ENCODE peak calls at places on chromosomes 5 and 9, in six cellular contexts. One of them, this sample, is unnamed.

GRCh38 chr5:116492776-116493175 is 81.8 kb downstream of the SEMA6A start:
- DNase-seq in A549: no peak
- DNase-seq in effector memory CD8-positive, alpha-beta T cell: no peak
- DNase-seq in anterior cingulate cortex: no peak
- DNase-seq in GM03348: no peak
- DNase-seq in cardiac muscle cell: no peak
- DNase-seq in this sample: no peak

GRCh38 chr5:14775857-14776256 is 95.7 kb downstream of the ANKH start:
- DNase-seq in GM03348: peak
- DNase-seq in anterior cingulate cortex: no peak
- DNase-seq in effector memory CD8-positive, alpha-beta T cell: no peak
- DNase-seq in cardiac muscle cell: peak
- DNase-seq in A549: peak
- DNase-seq in this sample: peak

GRCh38 chr5:100623719-100624118 is 88.5 kb downstream of the FAM174A start:
- DNase-seq in effector memory CD8-positive, alpha-beta T cell: no peak
- DNase-seq in A549: peak
- DNase-seq in GM03348: peak
- DNase-seq in anterior cingulate cortex: no peak
- DNase-seq in cardiac muscle cell: peak
- DNase-seq in this sample: peak

GRCh38 chr5:149550267-149550582 is 1.0 kb downstream of the CSNK1A1 start:
- DNase-seq in cardiac muscle cell: peak
- DNase-seq in A549: no peak
- DNase-seq in GM03348: peak
- DNase-seq in anterior cingulate cortex: no peak
- DNase-seq in effector memory CD8-positive, alpha-beta T cell: no peak
- DNase-seq in this sample: peak

GRCh38 chr9:85501474-85501873 is 240.3 kb downstream of the AGTPBP1 start:
- DNase-seq in anterior cingulate cortex: no peak
- DNase-seq in effector memory CD8-positive, alpha-beta T cell: no peak
- DNase-seq in A549: no peak
- DNase-seq in cardiac muscle cell: no peak
- DNase-seq in GM03348: no peak
- DNase-seq in this sample: no peak

GRCh38 chr5:1874820-1875219 is 7.9 kb downstream of the IRX4 start:
- DNase-seq in GM03348: no peak
- DNase-seq in effector memory CD8-positive, alpha-beta T cell: no peak
- DNase-seq in cardiac muscle cell: no peak
- DNase-seq in anterior cingulate cortex: no peak
- DNase-seq in A549: no peak
- DNase-seq in this sample: no peak

GRCh38 chr5:53362521-53362941 is 117.9 kb upstream of the FST start:
- DNase-seq in anterior cingulate cortex: no peak
- DNase-seq in GM03348: peak
- DNase-seq in cardiac muscle cell: peak
- DNase-seq in effector memory CD8-positive, alpha-beta T cell: no peak
- DNase-seq in A549: peak
- DNase-seq in this sample: peak

GRCh38 chr5:55226027-55226933 is 835 bp downstream of the MCIDAS start:
- DNase-seq in cardiac muscle cell: peak
- DNase-seq in anterior cingulate cortex: no peak
- DNase-seq in effector memory CD8-positive, alpha-beta T cell: no peak
- DNase-seq in GM03348: peak
- DNase-seq in A549: peak
- DNase-seq in this sample: no peak

GRCh38 chr5:109900911-109901627 is 211.3 kb downstream of the MAN2A1 start:
- DNase-seq in cardiac muscle cell: no peak
- DNase-seq in anterior cingulate cortex: no peak
- DNase-seq in effector memory CD8-positive, alpha-beta T cell: no peak
- DNase-seq in GM03348: no peak
- DNase-seq in A549: peak
- DNase-seq in this sample: no peak

GRCh38 chr5:34731435-34732232 is 75.5 kb downstream of the RAI14 start:
- DNase-seq in A549: no peak
- DNase-seq in GM03348: no peak
- DNase-seq in cardiac muscle cell: no peak
- DNase-seq in anterior cingulate cortex: no peak
- DNase-seq in effector memory CD8-positive, alpha-beta T cell: no peak
- DNase-seq in this sample: no peak

GRCh38 chr5:40401965-40402364 is 277.8 kb upstream of the PTGER4 start:
- DNase-seq in cardiac muscle cell: no peak
- DNase-seq in effector memory CD8-positive, alpha-beta T cell: no peak
- DNase-seq in A549: peak
- DNase-seq in GM03348: no peak
- DNase-seq in anterior cingulate cortex: no peak
- DNase-seq in this sample: no peak

GRCh38 chr5:77719666-77720363 is 56.3 kb downstream of the TBCA start:
- DNase-seq in cardiac muscle cell: no peak
- DNase-seq in GM03348: no peak
- DNase-seq in effector memory CD8-positive, alpha-beta T cell: no peak
- DNase-seq in A549: no peak
- DNase-seq in anterior cingulate cortex: no peak
- DNase-seq in this sample: no peak

GRCh38 chr5:59485629-59486439 is 407.7 kb downstream of the PDE4D start:
- DNase-seq in anterior cingulate cortex: no peak
- DNase-seq in cardiac muscle cell: peak
- DNase-seq in effector memory CD8-positive, alpha-beta T cell: no peak
- DNase-seq in GM03348: no peak
- DNase-seq in A549: peak
- DNase-seq in this sample: peak

GRCh38 chr5:168404366-168404765 is 81.9 kb upstream of the RARS1 start:
- DNase-seq in GM03348: peak
- DNase-seq in effector memory CD8-positive, alpha-beta T cell: no peak
- DNase-seq in anterior cingulate cortex: no peak
- DNase-seq in cardiac muscle cell: peak
- DNase-seq in A549: no peak
- DNase-seq in this sample: peak

GRCh38 chr9:137136926-137137607 is 1.9 kb upstream of the GRIN1 start:
- DNase-seq in cardiac muscle cell: no peak
- DNase-seq in A549: no peak
- DNase-seq in GM03348: no peak
- DNase-seq in anterior cingulate cortex: no peak
- DNase-seq in effector memory CD8-positive, alpha-beta T cell: no peak
- DNase-seq in this sample: no peak

GRCh38 chr5:937151-937924 is 44.7 kb downstream of the TRIP13 start:
- DNase-seq in anterior cingulate cortex: no peak
- DNase-seq in effector memory CD8-positive, alpha-beta T cell: no peak
- DNase-seq in cardiac muscle cell: no peak
- DNase-seq in A549: no peak
- DNase-seq in GM03348: no peak
- DNase-seq in this sample: no peak

GRCh38 chr5:28766565-28767158 is 1728.3 kb upstream of the CDH9 start:
- DNase-seq in cardiac muscle cell: peak
- DNase-seq in GM03348: peak
- DNase-seq in effector memory CD8-positive, alpha-beta T cell: no peak
- DNase-seq in A549: peak
- DNase-seq in anterior cingulate cortex: no peak
- DNase-seq in this sample: peak

GRCh38 chr9:110942522-110942921 is 95.7 kb downstream of the LPAR1 start:
- DNase-seq in A549: no peak
- DNase-seq in cardiac muscle cell: peak
- DNase-seq in GM03348: peak
- DNase-seq in effector memory CD8-positive, alpha-beta T cell: no peak
- DNase-seq in anterior cingulate cortex: no peak
- DNase-seq in this sample: peak

GRCh38 chr5:139404484-139404840 is 573 bp upstream of the SPATA24 start:
- DNase-seq in effector memory CD8-positive, alpha-beta T cell: no peak
- DNase-seq in GM03348: no peak
- DNase-seq in cardiac muscle cell: no peak
- DNase-seq in anterior cingulate cortex: no peak
- DNase-seq in A549: no peak
- DNase-seq in this sample: no peak